ENCODE peak calls at places on chromosomes 16 and 17, in ten cellular contexts. Y is IMR-90, S is astrocyte of the cerebellum, G is heart left ventricle, P is AG09309, J is cardiac muscle cell, V is K562, M is kidney epithelial cell, I is testis, D is PC-9. X is an unnamed sample.
A peak's percentile ranks its signal among the peaks of the same experiment; 100 is the strongest.

GRCh38 chr16:86901483-86901882 is 323.1 kb downstream of the FOXL1 start:
- DNase-seq in Y (peak; percentile 72), S (no peak), G (no peak), P (no peak), J (no peak), V (no peak), M (peak; percentile 56), I (no peak), D (no peak), X (no peak)

GRCh38 chr17:40499551-40500189 is 1.8 kb downstream of the TNS4 start:
- DNase-seq in Y (peak; percentile 60), S (no peak), G (peak; percentile 89), P (no peak), J (peak; percentile 90), V (peak; percentile 51), M (no peak), I (peak; percentile 90), D (peak; percentile 65), X (no peak)

GRCh38 chr17:78891406-78892061 is 11.5 kb downstream of the CEP295NL start:
- DNase-seq in Y (no peak), S (no peak), G (no peak), P (no peak), J (no peak), V (no peak), M (no peak), I (no peak), D (no peak), X (no peak)

GRCh38 chr17:3770471-3770870 is 30.5 kb downstream of the ITGAE start:
- DNase-seq in Y (no peak), S (no peak), G (no peak), P (no peak), J (no peak), V (no peak), M (no peak), I (no peak), D (no peak), X (no peak)

GRCh38 chr17:21210411-21211076 is 3.4 kb downstream of the TMEM11 start:
- DNase-seq in Y (no peak), S (no peak), G (no peak), P (no peak), J (no peak), V (no peak), M (no peak), I (no peak), D (no peak), X (no peak)

GRCh38 chr17:6019959-6020358 is 50.2 kb upstream of the WSCD1 start:
- DNase-seq in Y (no peak), S (no peak), G (no peak), P (no peak), J (no peak), V (no peak), M (no peak), I (no peak), D (no peak), X (no peak)

GRCh38 chr16:74761665-74762064 is 13.0 kb downstream of the FA2H start:
- DNase-seq in Y (peak; percentile 55), S (no peak), G (no peak), P (no peak), J (no peak), V (no peak), M (no peak), I (no peak), D (no peak), X (no peak)

GRCh38 chr16:17063156-17063555 is 407.6 kb downstream of the XYLT1 start:
- DNase-seq in Y (no peak), S (no peak), G (no peak), P (no peak), J (no peak), V (no peak), M (no peak), I (no peak), D (no peak), X (no peak)

GRCh38 chr17:46193246-46193625 is at the start of gene KANSL1:
- DNase-seq in Y (peak; percentile 87), S (peak; percentile 76), G (peak; percentile 90), P (peak; percentile 83), J (peak; percentile 99), V (peak; percentile 93), M (no peak), I (peak; percentile 83), D (peak; percentile 76), X (no peak)

GRCh38 chr17:46192484-46193245 is 564 bp downstream of the KANSL1 start:
- DNase-seq in Y (peak; percentile 54), S (no peak), G (peak; percentile 72), P (peak; percentile 23), J (peak; percentile 89), V (peak; percentile 89), M (no peak), I (peak; percentile 75), D (peak; percentile 43), X (no peak)

GRCh38 chr17:46192211-46192483 is 1.1 kb downstream of the KANSL1 start:
- DNase-seq in Y (no peak), S (no peak), G (no peak), P (no peak), J (no peak), V (no peak), M (no peak), I (no peak), D (no peak), X (no peak)

GRCh38 chr17:46190763-46191162 is 2.5 kb downstream of the KANSL1 start:
- DNase-seq in Y (peak; percentile 11), S (no peak), G (no peak), P (no peak), J (no peak), V (no peak), M (no peak), I (no peak), D (no peak), X (no peak)

GRCh38 chr17:46191332-46192210 is 1.7 kb downstream of the KANSL1 start:
- DNase-seq in Y (no peak), S (no peak), G (no peak), P (no peak), J (peak; percentile 71), V (peak; percentile 52), M (no peak), I (peak; percentile 52), D (no peak), X (no peak)
- TF ChIP-seq CTCF in Y (no peak), S (no peak), G (no peak), P (no peak), J (no peak), V (no peak), M (no peak), I (no peak), D (no peak), X (no peak)

GRCh38 chr17:48550313-48551205 is 5.7 kb upstream of the HOXB2 start:
- DNase-seq in Y (peak; percentile 40), S (no peak), G (no peak), P (no peak), J (no peak), V (peak; percentile 43), M (no peak), I (peak; percentile 56), D (no peak), X (no peak)

GRCh38 chr17:48547839-48548686 is 3.2 kb upstream of the HOXB2 start:
- DNase-seq in Y (peak; percentile 88), S (peak; percentile 70), G (no peak), P (no peak), J (no peak), V (peak; percentile 60), M (no peak), I (no peak), D (no peak), X (no peak)

GRCh38 chr17:48549909-48550308 is 5.0 kb upstream of the HOXB2 start:
- DNase-seq in Y (peak; percentile 89), S (no peak), G (no peak), P (no peak), J (no peak), V (no peak), M (no peak), I (no peak), D (no peak), X (no peak)

GRCh38 chr17:48546924-48547838 is 2.3 kb upstream of the HOXB2 start:
- DNase-seq in Y (peak; percentile 56), S (no peak), G (no peak), P (no peak), J (no peak), V (peak; percentile 58), M (no peak), I (no peak), D (no peak), X (no peak)

DNA sequence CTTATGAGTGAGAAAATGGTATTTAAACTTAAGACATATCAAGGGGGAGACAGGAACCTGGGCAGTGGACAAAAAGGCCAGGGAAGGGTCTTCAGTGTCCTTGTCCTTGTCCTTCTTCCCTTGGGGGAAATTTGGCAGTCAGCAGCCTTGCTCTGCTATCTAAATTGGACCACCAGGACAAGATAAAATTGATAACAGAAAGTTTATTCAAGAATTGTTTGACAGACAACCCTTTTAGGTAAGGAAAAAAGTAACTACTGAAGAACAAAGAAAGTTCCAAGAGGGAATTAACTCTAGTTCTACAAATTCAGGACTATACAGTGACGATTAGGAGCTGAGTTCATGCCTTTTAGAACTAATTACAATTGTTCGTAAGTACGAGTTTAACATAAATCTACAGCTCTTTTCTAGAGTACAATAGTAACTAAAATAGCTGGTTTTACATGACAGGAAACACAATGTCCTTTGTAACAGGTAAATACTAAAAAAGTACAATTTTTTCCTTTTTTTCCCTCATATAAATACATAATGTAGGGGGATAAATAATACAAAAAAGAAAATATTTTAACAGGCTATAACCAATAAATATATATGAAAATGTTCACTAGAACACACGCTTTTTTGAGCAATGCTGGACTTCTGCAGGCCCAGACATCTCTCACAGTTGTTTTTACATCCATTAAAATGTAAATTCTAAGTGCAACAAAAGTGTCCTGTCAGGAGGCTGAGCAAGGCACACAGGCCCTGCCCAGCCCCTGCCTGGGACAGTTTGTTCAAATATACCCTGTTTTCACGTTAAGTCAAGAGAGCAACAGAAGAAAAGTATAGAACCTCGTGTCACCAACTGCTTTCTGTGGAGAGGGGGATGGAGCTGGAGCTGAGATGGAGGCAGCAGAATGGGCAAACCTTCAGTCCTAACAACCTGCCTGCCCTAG is 4.0 kb upstream of the HOXB2 start:
- DNase-seq in Y (peak; percentile 29), S (no peak), G (no peak), P (no peak), J (no peak), V (no peak), M (no peak), I (no peak), D (no peak), X (no peak)
- H3K4me3 ChIP-seq in Y (no peak overlapping the region), S (no peak overlapping the region), G (peak overlapping the region; percentile 44), P (no peak overlapping the region), J (peak overlapping the region; percentile 11), V (peak overlapping the region; percentile 36), M (no peak overlapping the region), I (no peak overlapping the region), D (no peak overlapping the region), X (peak overlapping the region; percentile 10)

GRCh38 chr17:68101075-68101991 is 65.8 kb downstream of the KPNA2 start:
- DNase-seq in Y (peak; percentile 93), S (peak; percentile 66), G (peak; percentile 98), P (peak; percentile 33), J (peak; percentile 96), V (peak; percentile 64), M (peak; percentile 76), I (peak; percentile 97), D (peak; percentile 83), X (peak; percentile 22)
- TF ChIP-seq CTCF in Y (no peak), S (no peak), G (no peak), P (no peak), J (no peak), V (no peak), M (no peak), I (no peak), D (no peak), X (no peak)

GRCh38 chr16:22372882-22373661 is 1.3 kb downstream of the CDR2 start:
- DNase-seq in Y (no peak), S (no peak), G (no peak), P (no peak), J (no peak), V (no peak), M (no peak), I (no peak), D (no peak), X (no peak)

GRCh38 chr16:22366889-22367288 is 7.5 kb downstream of the CDR2 start:
- DNase-seq in Y (no peak), S (no peak), G (no peak), P (no peak), J (no peak), V (no peak), M (no peak), I (no peak), D (no peak), X (no peak)

GRCh38 chr16:22370038-22370541 is 4.3 kb downstream of the CDR2 start:
- DNase-seq in Y (peak; percentile 95), S (no peak), G (no peak), P (peak; percentile 47), J (no peak), V (no peak), M (no peak), I (no peak), D (no peak), X (no peak)

GRCh38 chr16:22366371-22366770 is 8.0 kb downstream of the CDR2 start:
- DNase-seq in Y (no peak), S (no peak), G (no peak), P (no peak), J (no peak), V (no peak), M (no peak), I (no peak), D (no peak), X (no peak)

GRCh38 chr16:22369221-22369811 is 5.1 kb downstream of the CDR2 start:
- DNase-seq in Y (peak; percentile 79), S (no peak), G (no peak), P (no peak), J (no peak), V (no peak), M (no peak), I (no peak), D (no peak), X (no peak)
- H3K4me3 ChIP-seq in Y (no peak overlapping the region), S (no peak overlapping the region), G (no peak overlapping the region), P (no peak overlapping the region), J (no peak overlapping the region), V (no peak overlapping the region), M (no peak overlapping the region), I (no peak overlapping the region), D (peak overlapping the region; percentile 16), X (no peak overlapping the region)